ENCODE peak calls at places on chromosomes 1 and 21, in nine cellular contexts. One of them, this sample, is unnamed.

GRCh38 chr1:13513063-13513884 is 529 bp downstream of the LRRC38 start:
- DNase-seq in mucosa of gallbladder: no peak
- DNase-seq in H9: peak
- DNase-seq in GM19239: no peak
- DNase-seq in NCI-H510A treated with DMSO at 0.1 percent for 48 hours: no peak
- DNase-seq in fibroblast of the conjunctiva: no peak
- DNase-seq in LoVo: no peak
- DNase-seq in stimulated activated CD4-positive, alpha-beta T cell treated with anti-CD3 and anti-CD28 coated beads, Interleukin-15, amount 100 ng/mL, for 48 hours: no peak
- DNase-seq in tibial artery: no peak
- DNase-seq in this sample: no peak

GRCh38 chr1:66403031-66403731 is 130.8 kb upstream of the SGIP1 start:
- DNase-seq in stimulated activated CD4-positive, alpha-beta T cell treated with anti-CD3 and anti-CD28 coated beads, Interleukin-15, amount 100 ng/mL, for 48 hours: no peak
- DNase-seq in GM19239: no peak
- DNase-seq in tibial artery: no peak
- DNase-seq in fibroblast of the conjunctiva: no peak
- DNase-seq in LoVo: no peak
- DNase-seq in NCI-H510A treated with DMSO at 0.1 percent for 48 hours: no peak
- DNase-seq in mucosa of gallbladder: no peak
- DNase-seq in H9: no peak
- DNase-seq in this sample: no peak

GRCh38 chr1:218339267-218339831 is 5.8 kb upstream of the TGFB2 start:
- DNase-seq in stimulated activated CD4-positive, alpha-beta T cell treated with anti-CD3 and anti-CD28 coated beads, Interleukin-15, amount 100 ng/mL, for 48 hours: no peak
- DNase-seq in LoVo: peak
- DNase-seq in tibial artery: no peak
- DNase-seq in mucosa of gallbladder: no peak
- DNase-seq in fibroblast of the conjunctiva: no peak
- DNase-seq in H9: no peak
- DNase-seq in GM19239: no peak
- DNase-seq in NCI-H510A treated with DMSO at 0.1 percent for 48 hours: peak
- DNase-seq in this sample: peak

GRCh38 chr1:17272066-17272465 is 23.2 kb downstream of the PADI3 start:
- DNase-seq in NCI-H510A treated with DMSO at 0.1 percent for 48 hours: no peak
- DNase-seq in tibial artery: no peak
- DNase-seq in GM19239: no peak
- DNase-seq in stimulated activated CD4-positive, alpha-beta T cell treated with anti-CD3 and anti-CD28 coated beads, Interleukin-15, amount 100 ng/mL, for 48 hours: no peak
- DNase-seq in LoVo: no peak
- DNase-seq in mucosa of gallbladder: no peak
- DNase-seq in fibroblast of the conjunctiva: no peak
- DNase-seq in H9: no peak
- DNase-seq in this sample: no peak

GRCh38 chr1:46342084-46342656 is 1.6 kb downstream of the NSUN4 start:
- DNase-seq in LoVo: no peak
- DNase-seq in mucosa of gallbladder: no peak
- DNase-seq in tibial artery: no peak
- DNase-seq in NCI-H510A treated with DMSO at 0.1 percent for 48 hours: no peak
- DNase-seq in fibroblast of the conjunctiva: no peak
- DNase-seq in stimulated activated CD4-positive, alpha-beta T cell treated with anti-CD3 and anti-CD28 coated beads, Interleukin-15, amount 100 ng/mL, for 48 hours: no peak
- DNase-seq in GM19239: peak
- DNase-seq in H9: no peak
- DNase-seq in this sample: no peak

GRCh38 chr1:47181955-47182680 is 7.7 kb downstream of the PDZK1IP1 start:
- DNase-seq in mucosa of gallbladder: peak
- DNase-seq in LoVo: no peak
- DNase-seq in tibial artery: no peak
- DNase-seq in GM19239: no peak
- DNase-seq in H9: no peak
- DNase-seq in stimulated activated CD4-positive, alpha-beta T cell treated with anti-CD3 and anti-CD28 coated beads, Interleukin-15, amount 100 ng/mL, for 48 hours: no peak
- DNase-seq in fibroblast of the conjunctiva: no peak
- DNase-seq in NCI-H510A treated with DMSO at 0.1 percent for 48 hours: no peak
- DNase-seq in this sample: no peak

GRCh38 chr21:24428539-24429186 is 1178.6 kb downstream of the MRPL39 start:
- DNase-seq in mucosa of gallbladder: no peak
- DNase-seq in GM19239: peak
- DNase-seq in NCI-H510A treated with DMSO at 0.1 percent for 48 hours: no peak
- DNase-seq in stimulated activated CD4-positive, alpha-beta T cell treated with anti-CD3 and anti-CD28 coated beads, Interleukin-15, amount 100 ng/mL, for 48 hours: no peak
- DNase-seq in fibroblast of the conjunctiva: no peak
- DNase-seq in tibial artery: no peak
- DNase-seq in LoVo: no peak
- DNase-seq in H9: no peak
- DNase-seq in this sample: no peak

GRCh38 chr1:26697978-26698849 is 2.4 kb downstream of the ARID1A start:
- DNase-seq in NCI-H510A treated with DMSO at 0.1 percent for 48 hours: peak
- DNase-seq in LoVo: peak
- DNase-seq in fibroblast of the conjunctiva: peak
- DNase-seq in GM19239: no peak
- DNase-seq in H9: no peak
- DNase-seq in stimulated activated CD4-positive, alpha-beta T cell treated with anti-CD3 and anti-CD28 coated beads, Interleukin-15, amount 100 ng/mL, for 48 hours: no peak
- DNase-seq in tibial artery: no peak
- DNase-seq in mucosa of gallbladder: peak
- DNase-seq in this sample: peak

GRCh38 chr1:40059292-40059959 is 18.9 kb downstream of the CAP1 start:
- DNase-seq in H9: peak
- DNase-seq in NCI-H510A treated with DMSO at 0.1 percent for 48 hours: no peak
- DNase-seq in LoVo: no peak
- DNase-seq in fibroblast of the conjunctiva: no peak
- DNase-seq in mucosa of gallbladder: no peak
- DNase-seq in tibial artery: no peak
- DNase-seq in GM19239: no peak
- DNase-seq in stimulated activated CD4-positive, alpha-beta T cell treated with anti-CD3 and anti-CD28 coated beads, Interleukin-15, amount 100 ng/mL, for 48 hours: no peak
- DNase-seq in this sample: peak

GRCh38 chr1:64623750-64624445 is 121.0 kb upstream of the RAVER2 start:
- DNase-seq in tibial artery: no peak
- DNase-seq in H9: no peak
- DNase-seq in LoVo: no peak
- DNase-seq in fibroblast of the conjunctiva: no peak
- DNase-seq in stimulated activated CD4-positive, alpha-beta T cell treated with anti-CD3 and anti-CD28 coated beads, Interleukin-15, amount 100 ng/mL, for 48 hours: peak
- DNase-seq in NCI-H510A treated with DMSO at 0.1 percent for 48 hours: peak
- DNase-seq in GM19239: no peak
- DNase-seq in mucosa of gallbladder: no peak
- DNase-seq in this sample: no peak

This sample was measured in NCI-H146.